ENCODE peak calls at places on chromosomes 11 and 22, in seven cellular contexts. C, Z, P, T, Q, S and W are unnamed samples.

GRCh38 chr22:48268771-48269552 is 1506.5 kb downstream of the TBC1D22A start:
- DNase-seq in C (no peak), P (no peak), Z (no peak), S (no peak), Q (no peak), T (no peak), W (no peak)

GRCh38 chr11:76288166-76288978 is 82.1 kb upstream of the WNT11 start:
- DNase-seq in Q (no peak), Z (no peak), C (no peak), P (peak), S (no peak), T (no peak), W (no peak)

GRCh38 chr11:70590356-70590991 is 192.1 kb downstream of the CTTN start:
- DNase-seq in Z (no peak), Q (no peak), S (no peak), C (no peak), P (no peak), T (no peak), W (no peak)

GRCh38 chr22:50469377-50470305 is 5.2 kb downstream of the SBF1 start:
- DNase-seq in Z (peak), Q (peak), T (no peak), P (no peak), C (peak), S (no peak), W (peak)

GRCh38 chr11:130711193-130711592 is 205.1 kb downstream of the SNX19 start:
- DNase-seq in Z (peak), T (no peak), S (no peak), C (no peak), Q (no peak), P (no peak), W (no peak)

GRCh38 chr11:93727985-93728791 is 13.1 kb downstream of the TAF1D start:
- DNase-seq in Q (no peak), T (no peak), C (peak), P (no peak), Z (no peak), S (no peak), W (no peak)

GRCh38 chr11:65856689-65857499 is 1.1 kb downstream of the CFL1 start:
- DNase-seq in Z (peak), T (peak), S (peak), P (peak), Q (peak), C (peak), W (peak)

GRCh38 chr11:112928136-112928535 is 33.1 kb upstream of the NCAM1 start:
- DNase-seq in P (no peak), Z (no peak), Q (no peak), S (no peak), C (no peak), T (no peak), W (no peak)

GRCh38 chr11:95135155-95135554 is 45.5 kb downstream of the ENDOD1 start:
- DNase-seq in Q (no peak), S (no peak), Z (no peak), T (peak), P (no peak), C (peak), W (no peak)

GRCh38 chr11:68828957-68829356 is 12.8 kb downstream of the CPT1A start:
- DNase-seq in S (no peak), P (no peak), T (no peak), Z (no peak), C (no peak), Q (no peak), W (no peak)

GRCh38 chr11:119734788-119735187 is 5.8 kb upstream of the NECTIN1 start:
- DNase-seq in C (no peak), S (no peak), P (no peak), Z (peak), Q (no peak), T (no peak), W (no peak)

GRCh38 chr11:126918556-126918955 is 82.0 kb downstream of the KIRREL3 start:
- DNase-seq in T (no peak), Z (no peak), Q (no peak), S (no peak), C (no peak), P (no peak), W (no peak)

GRCh38 chr22:27148025-27148424 is 490.6 kb downstream of the MIAT start:
- DNase-seq in T (no peak), Z (no peak), C (no peak), S (no peak), Q (no peak), P (no peak), W (no peak)

GRCh38 chr22:38841211-38841610 is 2.6 kb downstream of the NPTXR start:
- DNase-seq in P (no peak), C (no peak), Q (no peak), T (no peak), Z (peak), S (no peak), W (no peak)

GRCh38 chr11:14342906-14343305 is 16.1 kb downstream of the RRAS2 start:
- DNase-seq in C (peak), P (no peak), T (no peak), S (no peak), Z (no peak), Q (no peak), W (no peak)

GRCh38 chr22:19448076-19448607 is 631 bp upstream of the C22orf39 start:
- DNase-seq in C (peak), T (no peak), P (no peak), S (no peak), Q (peak), Z (peak), W (peak)

GRCh38 chr11:27926981-27927481 is 180.9 kb downstream of the KIF18A start:
- DNase-seq in C (peak), P (no peak), Q (no peak), Z (no peak), S (no peak), T (no peak), W (no peak)

GRCh38 chr11:66727282-66727882 is 1.6 kb downstream of the SPTBN2 start:
- DNase-seq in S (peak), P (no peak), C (peak), Q (no peak), T (no peak), Z (peak), W (peak)

GRCh38 chr11:121337078-121337477 is 44.5 kb downstream of the SC5D start:
- DNase-seq in S (no peak), T (no peak), P (no peak), Q (no peak), C (no peak), Z (no peak), W (no peak)

GRCh38 chr11:36376888-36377758 is 81.0 kb downstream of the PRR5L start:
- DNase-seq in S (peak), Z (peak), C (peak), P (no peak), Q (peak), T (peak), W (peak)

GRCh38 chr11:134037093-134037908 is 31.6 kb upstream of the JAM3 start:
- DNase-seq in Z (peak), S (peak), P (no peak), C (peak), T (peak), Q (peak), W (peak)

GRCh38 chr22:38781033-38781432 is 12.9 kb downstream of the DNAL4 start:
- DNase-seq in Q (no peak), S (no peak), P (no peak), C (no peak), Z (no peak), T (no peak), W (no peak)

GRCh38 chr11:69123593-69124545 is 31.9 kb upstream of the SMIM38 start:
- DNase-seq in S (no peak), C (no peak), T (no peak), P (no peak), Q (no peak), Z (no peak), W (no peak)

GRCh38 chr11:27718346-27718852 is 18.1 kb upstream of the BDNF start:
- DNase-seq in S (no peak), P (no peak), C (peak), Z (peak), T (no peak), Q (no peak), W (no peak)

GRCh38 chr11:75240381-75241035 is at the start of gene TPBGL:
- DNase-seq in Z (peak), C (peak), Q (no peak), T (peak), P (peak), S (peak), W (no peak)

GRCh38 chr11:114340311-114341131 is 44.3 kb downstream of the NNMT start:
- DNase-seq in Q (no peak), P (no peak), T (peak), Z (peak), C (peak), S (peak), W (no peak)

GRCh38 chr11:80914311-80914710 is 1473.5 kb upstream of the TENM4 start:
- DNase-seq in Q (no peak), Z (no peak), C (no peak), P (no peak), S (no peak), T (no peak), W (no peak)

GRCh38 chr11:19790831-19791552 is 78.4 kb downstream of the NAV2 start:
- DNase-seq in Z (peak), T (no peak), Q (no peak), P (no peak), C (no peak), S (no peak), W (no peak)

GRCh38 chr11:693415-693831 is 1.6 kb downstream of the DEAF1 start:
- DNase-seq in Z (no peak), Q (no peak), C (no peak), P (no peak), T (no peak), S (peak), W (no peak)

GRCh38 chr11:86464509-86465221 is 90.0 kb downstream of the CCDC81 start:
- DNase-seq in T (no peak), Z (no peak), S (no peak), P (no peak), Q (no peak), C (no peak), W (no peak)

GRCh38 chr11:41982975-41983374 is 523.5 kb upstream of the LRRC4C start:
- DNase-seq in Z (no peak), P (no peak), Q (no peak), S (no peak), T (no peak), C (no peak), W (no peak)

GRCh38 chr11:104443387-104443786 is 279.4 kb upstream of the PDGFD start:
- DNase-seq in P (no peak), Z (no peak), T (no peak), S (no peak), C (no peak), Q (no peak), W (no peak)

GRCh38 chr11:77413850-77414249 is 60.0 kb downstream of the PAK1 start:
- DNase-seq in Z (no peak), P (no peak), S (no peak), C (no peak), Q (no peak), T (no peak), W (no peak)

GRCh38 chr11:3853935-3854659 is 1.4 kb upstream of the STIM1 start:
- DNase-seq in S (no peak), C (no peak), Z (no peak), T (no peak), Q (peak), P (no peak), W (peak)

GRCh38 chr22:38842512-38843200 is 1.2 kb downstream of the NPTXR start:
- DNase-seq in Q (no peak), P (no peak), T (no peak), C (no peak), S (no peak), Z (no peak), W (no peak)

GRCh38 chr11:8717876-8718753 is 35.5 kb downstream of the RPL27A start:
- DNase-seq in C (peak), Z (no peak), T (peak), S (no peak), P (no peak), Q (peak), W (peak)

GRCh38 chr11:126992804-126993111 is 7.8 kb downstream of the KIRREL3 start:
- DNase-seq in P (no peak), Z (no peak), T (no peak), S (no peak), C (peak), Q (no peak), W (no peak)

GRCh38 chr22:39558254-39558727 is 12.3 kb upstream of the CACNA1I start:
- DNase-seq in S (no peak), P (no peak), Q (no peak), C (no peak), Z (no peak), T (no peak), W (no peak)

GRCh38 chr11:13033760-13034533 is 24.8 kb downstream of the RASSF10 start:
- DNase-seq in Z (no peak), S (peak), Q (no peak), T (no peak), C (no peak), P (no peak), W (no peak)